ENCODE peak calls at places on chromosomes 13 and 19, in six cellular contexts. A is transverse colon, F is body of pancreas, J is upper lobe of right lung, K is A549, M is fibroblast of lung. B is an unnamed sample.

GRCh38 chr13:98506343-98507059 is 70.4 kb downstream of the STK24 start:
- DNase-seq in J (peak), A (no peak), F (no peak), M (no peak), K (no peak), B (no peak)

GRCh38 chr13:100611678-100612492 is 23.3 kb upstream of the GGACT start:
- DNase-seq in K (no peak), M (no peak), A (no peak), J (no peak), F (peak), B (no peak)

GRCh38 chr13:39016789-39017188 is 21.1 kb downstream of the PROSER1 start:
- DNase-seq in F (peak), A (peak), K (peak), M (peak), J (no peak), B (no peak)

GRCh38 chr13:93771229-93771628 is 544.6 kb downstream of the GPC6 start:
- DNase-seq in A (no peak), K (no peak), M (no peak), F (no peak), J (no peak), B (no peak)

GRCh38 chr19:42497492-42498226 is 30.6 kb downstream of the CEACAM1 start:
- DNase-seq in M (no peak), K (peak), J (no peak), A (peak), F (peak), B (no peak)

GRCh38 chr19:47531640-47532387 is 17.0 kb upstream of the NAPA start:
- DNase-seq in A (no peak), K (no peak), J (no peak), M (no peak), F (no peak), B (no peak)

GRCh38 chr13:103291226-103291625 is 225.0 kb upstream of the SLC10A2 start:
- DNase-seq in A (no peak), K (no peak), M (no peak), J (no peak), F (no peak), B (no peak)

GRCh38 chr19:3368441-3368795 is 2.0 kb downstream of the NFIC start:
- DNase-seq in A (no peak), F (no peak), J (no peak), K (no peak), M (no peak), B (no peak)

GRCh38 chr19:8654591-8655339 is 24.3 kb downstream of the NFILZ start:
- DNase-seq in A (peak), F (peak), K (peak), J (peak), M (peak), B (no peak)

GRCh38 chr19:29410974-29411615 is 114.7 kb upstream of the VSTM2B start:
- DNase-seq in F (no peak), K (no peak), J (no peak), A (no peak), M (no peak), B (no peak)

GRCh38 chr13:112465251-112466131 is 89.3 kb downstream of the SPACA7 start:
- DNase-seq in A (no peak), J (peak), M (no peak), K (no peak), F (no peak), B (no peak)

GRCh38 chr13:48838193-48839000 is 137.3 kb upstream of the FNDC3A start:
- DNase-seq in M (peak), A (no peak), K (no peak), J (no peak), F (no peak), B (no peak)

GRCh38 chr19:55459950-55460657 is 1.3 kb downstream of the ISOC2 start:
- DNase-seq in J (no peak), M (peak), K (no peak), A (no peak), F (no peak), B (no peak)

GRCh38 chr19:14972676-14973075 is 7.0 kb downstream of the SLC1A6 start:
- DNase-seq in J (no peak), F (no peak), A (no peak), K (no peak), M (no peak), B (no peak)

GRCh38 chr19:49104229-49104864 is 9.8 kb upstream of the LIN7B start:
- DNase-seq in K (no peak), F (no peak), A (no peak), M (no peak), J (no peak), B (no peak)

DNA sequence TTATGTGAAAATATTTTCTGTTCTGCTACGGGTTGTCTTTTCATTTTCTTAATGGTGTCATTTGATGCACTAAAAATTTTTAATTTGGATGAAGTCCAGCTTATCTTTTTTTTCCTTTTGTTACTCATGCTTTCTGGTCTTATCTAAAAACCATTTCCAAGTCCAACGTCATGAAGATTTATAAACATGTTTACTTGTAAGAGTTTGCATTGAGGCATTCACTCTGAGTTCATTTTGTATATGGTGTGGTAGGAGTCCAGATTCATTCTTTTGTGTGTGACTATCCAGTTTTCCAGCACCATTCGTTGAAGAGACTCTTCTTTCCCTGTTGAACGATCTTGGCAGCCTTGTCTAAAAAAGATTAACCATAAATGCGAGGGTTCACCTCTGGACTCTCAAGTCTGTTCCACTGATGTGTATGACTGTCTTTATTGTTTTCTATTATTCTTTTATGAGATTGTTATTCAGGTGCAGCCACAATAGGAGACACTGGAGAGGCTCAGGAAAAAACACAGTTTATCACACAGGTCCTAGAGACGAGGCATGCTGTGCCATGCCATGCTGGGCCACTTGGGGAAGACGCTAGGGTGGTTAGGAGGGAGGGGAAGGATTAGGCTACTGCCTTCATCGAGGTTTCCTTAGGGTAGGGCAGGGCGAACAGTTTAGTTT is 35.0 kb downstream of the NAA16 start:
- DNase-seq in F (no peak), A (no peak), M (peak), J (no peak), K (no peak), B (no peak)
- TF ChIP-seq CTCF in F (no peak), A (no peak), M (no peak), J (no peak), K (no peak), B (no peak)

GRCh38 chr13:63449549-63449948 is 2033.9 kb upstream of the PCDH20 start:
- DNase-seq in F (no peak), J (no peak), A (no peak), K (no peak), M (no peak), B (no peak)

GRCh38 chr13:63448654-63449053 is 2033.0 kb upstream of the PCDH20 start:
- DNase-seq in F (no peak), K (no peak), J (no peak), A (no peak), M (peak), B (no peak)

GRCh38 chr13:63446329-63446728 is 2030.7 kb upstream of the PCDH20 start:
- DNase-seq in F (no peak), K (no peak), A (no peak), J (no peak), M (no peak), B (no peak)
- H3K4me3 ChIP-seq in F (no peak), K (no peak), A (no peak), J (no peak), M (no peak), B (no peak)

GRCh38 chr19:970695-971094 is 13.4 kb upstream of the WDR18 start:
- DNase-seq in F (no peak), K (no peak), A (no peak), J (no peak), M (peak), B (no peak)
- TF ChIP-seq CTCF in F (peak), K (peak), A (peak), J (peak), M (peak), B (peak)

GRCh38 chr19:1129535-1129934 is 25.7 kb downstream of the GPX4 start:
- DNase-seq in K (no peak), J (no peak), A (no peak), F (no peak), M (no peak), B (no peak)
- H3K4me3 ChIP-seq in K (no peak), J (no peak), A (no peak), F (no peak), M (no peak), B (no peak)

DNA sequence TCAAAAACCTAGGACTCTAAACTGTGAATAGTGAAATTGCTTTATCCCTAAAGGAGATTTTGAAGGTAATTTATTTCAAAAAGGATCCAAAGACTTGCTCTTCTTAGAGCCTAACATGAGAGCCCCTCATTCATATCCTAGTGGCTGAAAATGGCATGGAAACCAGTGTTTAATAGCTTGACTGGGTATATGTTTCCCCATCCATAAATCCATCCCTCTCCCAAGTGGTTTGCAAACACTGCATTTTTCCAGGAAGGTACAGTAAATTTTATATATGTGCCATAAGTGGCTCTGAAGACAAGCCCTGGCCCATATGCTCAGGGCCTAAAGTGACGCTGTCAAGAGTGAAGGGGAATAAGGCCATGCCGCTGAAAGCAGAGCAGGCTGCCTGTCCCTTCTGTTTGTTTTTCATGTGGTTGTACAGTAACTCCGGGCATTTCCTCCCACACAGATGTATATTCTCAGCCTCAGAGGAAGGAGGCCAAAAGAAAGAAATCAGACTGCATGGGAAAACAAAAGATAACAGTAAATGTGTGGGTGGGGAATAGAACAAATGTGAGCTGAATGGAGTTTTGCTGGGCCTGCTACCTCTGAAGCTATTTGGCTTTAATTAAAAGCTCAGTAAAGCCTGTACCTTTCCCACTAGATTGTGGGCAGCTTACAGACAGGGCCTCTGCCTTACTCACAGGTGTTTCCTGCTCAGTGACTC is 181.9 kb downstream of the PCDH9 start:
- DNase-seq in A (no peak), F (peak), K (no peak), J (no peak), M (peak), B (no peak)
- TF ChIP-seq CTCF in A (no peak), F (no peak), K (no peak), J (no peak), M (no peak), B (no peak)

DNA sequence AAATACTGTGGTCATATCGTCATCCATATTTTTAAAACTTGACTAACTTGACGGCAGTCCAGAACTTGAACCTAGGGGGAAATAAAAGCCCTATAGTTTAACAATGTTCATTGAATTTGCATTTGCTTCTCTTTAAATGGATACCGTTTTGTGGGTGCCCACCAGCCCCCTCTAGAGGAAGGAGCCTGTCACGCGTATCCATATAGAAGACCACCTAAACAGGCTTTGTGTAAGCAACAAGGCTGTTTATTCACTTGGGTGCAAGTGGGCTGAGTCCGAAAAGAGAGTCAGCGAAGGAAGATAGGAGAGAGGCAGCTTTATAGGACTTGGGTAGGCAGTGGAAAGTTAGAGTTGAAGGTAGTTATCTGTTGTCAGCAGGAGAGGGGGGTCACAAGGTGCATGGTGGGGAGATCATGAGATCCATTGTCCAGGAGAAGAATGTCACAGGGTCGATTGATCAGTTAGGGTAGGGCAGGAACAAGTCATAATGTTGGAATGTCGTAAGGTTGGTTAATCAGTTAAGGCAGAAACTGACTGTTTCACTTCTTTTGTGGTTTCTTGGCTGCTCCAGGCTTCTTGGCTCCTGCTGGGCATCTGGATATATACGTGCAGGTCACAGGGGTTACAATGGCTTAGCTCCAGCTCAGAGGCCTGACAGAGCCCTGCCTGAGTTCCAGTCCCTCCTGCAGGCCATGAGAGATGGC is 42.5 kb upstream of the ANKRD10 start:
- DNase-seq in K (no peak), J (no peak), M (peak), F (no peak), A (no peak), B (no peak)
- H3K4me3 ChIP-seq in K (no peak), J (no peak), M (no peak), F (no peak), A (no peak), B (no peak)

GRCh38 chr19:50838239-50838638 is 4.9 kb upstream of the KLK15 start:
- DNase-seq in J (no peak), F (no peak), M (no peak), K (peak), A (no peak), B (no peak)
- TF ChIP-seq CTCF in J (no peak), F (no peak), M (no peak), K (peak), A (no peak), B (peak)

DNA sequence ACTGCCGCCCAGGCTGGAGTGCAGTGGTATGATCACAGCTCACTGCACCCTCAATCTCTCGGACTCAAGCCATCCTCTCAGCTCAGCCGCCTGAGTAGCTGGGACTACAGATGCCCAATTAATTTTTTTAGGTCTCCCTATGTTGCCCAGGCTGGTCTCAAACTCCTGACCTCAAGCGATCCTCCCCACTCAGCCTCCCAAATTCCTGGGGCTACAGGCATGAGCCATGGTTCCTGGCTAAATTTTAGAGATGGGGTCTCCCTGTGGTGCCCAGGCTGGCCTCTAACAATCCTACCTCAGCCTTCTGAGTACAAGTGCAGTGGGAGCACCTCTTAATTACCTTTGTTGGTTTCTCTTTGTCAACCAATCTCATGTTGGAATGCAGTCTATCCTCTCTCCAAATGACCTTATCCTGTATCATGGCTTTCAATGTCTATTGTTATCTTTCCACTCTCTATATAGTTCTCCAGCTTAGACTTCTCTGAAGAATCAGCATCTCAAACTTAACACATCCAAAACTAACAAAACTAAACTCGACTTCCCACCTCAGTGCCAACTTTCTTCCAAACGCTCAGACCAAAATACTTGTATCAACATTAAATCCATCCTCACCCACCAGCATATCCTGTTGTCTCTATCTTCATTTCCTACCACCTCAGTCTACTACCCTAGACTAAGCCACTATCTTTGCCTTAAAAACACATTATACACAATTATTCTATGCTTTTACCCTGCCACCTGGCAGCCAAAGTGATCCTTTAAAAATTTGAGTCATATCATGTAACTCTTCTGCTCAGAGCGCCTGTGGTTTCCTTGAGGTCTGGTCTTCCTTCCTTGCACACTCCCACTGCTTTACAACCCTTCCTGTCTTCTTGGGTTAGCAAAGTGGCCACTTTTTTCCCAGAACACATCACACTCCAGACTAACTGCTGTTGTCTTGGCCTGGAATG is 6.7 kb downstream of the TPT1 start:
- DNase-seq in J (no peak), M (no peak), F (no peak), K (no peak), A (no peak), B (no peak)
- H3K4me3 ChIP-seq in J (no peak), M (no peak), F (no peak), K (no peak), A (no peak), B (no peak)

GRCh38 chr19:11346104-11346940 is at the start of the genes CCDC159 and TMEM205:
- DNase-seq in F (peak), J (peak), K (peak), M (peak), A (peak), B (peak)
- TF ChIP-seq CTCF in F (no peak), J (no peak), K (no peak), M (no peak), A (peak), B (no peak)

B was measured in retinal pigment epithelial cell.